ENCODE peak calls at places on chromosomes 16 and 17, in six cellular contexts. One of them, this sample, is unnamed.

GRCh38 chr16:73289232-73289631 is 241.3 kb upstream of the ZFHX3 start:
- DNase-seq in psoas muscle: no peak
- DNase-seq in ascending aorta: no peak
- DNase-seq in brain microvascular endothelial cell: no peak
- DNase-seq in cardiac fibroblast: no peak
- DNase-seq in BJ: no peak
- DNase-seq in this sample: no peak

GRCh38 chr17:46769531-46770438 is 48.7 kb downstream of the WNT3 start:
- DNase-seq in brain microvascular endothelial cell: no peak
- DNase-seq in ascending aorta: no peak
- DNase-seq in psoas muscle: no peak
- DNase-seq in BJ: no peak
- DNase-seq in cardiac fibroblast: no peak
- DNase-seq in this sample: no peak

GRCh38 chr16:58842156-58842555 is 108.0 kb upstream of the GOT2 start:
- DNase-seq in ascending aorta: no peak
- DNase-seq in psoas muscle: no peak
- DNase-seq in brain microvascular endothelial cell: no peak
- DNase-seq in cardiac fibroblast: no peak
- DNase-seq in BJ: no peak
- DNase-seq in this sample: no peak

GRCh38 chr17:34639706-34640425 is 60.5 kb downstream of the TMEM132E start:
- DNase-seq in BJ: no peak
- DNase-seq in cardiac fibroblast: no peak
- DNase-seq in brain microvascular endothelial cell: no peak
- DNase-seq in psoas muscle: no peak
- DNase-seq in ascending aorta: no peak
- DNase-seq in this sample: no peak

GRCh38 chr17:16255481-16255901 is 38.5 kb downstream of the PIGL start:
- DNase-seq in cardiac fibroblast: peak
- DNase-seq in ascending aorta: peak
- DNase-seq in psoas muscle: peak
- DNase-seq in BJ: no peak
- DNase-seq in brain microvascular endothelial cell: no peak
- DNase-seq in this sample: peak

GRCh38 chr17:45234641-45235040 is 13.0 kb downstream of the FMNL1 start:
- DNase-seq in brain microvascular endothelial cell: no peak
- DNase-seq in psoas muscle: no peak
- DNase-seq in cardiac fibroblast: no peak
- DNase-seq in ascending aorta: no peak
- DNase-seq in BJ: no peak
- DNase-seq in this sample: no peak

GRCh38 chr17:4110152-4110551 is 32.7 kb downstream of the ZZEF1 start:
- DNase-seq in BJ: peak
- DNase-seq in psoas muscle: no peak
- DNase-seq in ascending aorta: peak
- DNase-seq in cardiac fibroblast: peak
- DNase-seq in brain microvascular endothelial cell: no peak
- DNase-seq in this sample: peak

GRCh38 chr16:14104066-14104465 is 32.9 kb downstream of the MRTFB start:
- DNase-seq in psoas muscle: no peak
- DNase-seq in cardiac fibroblast: no peak
- DNase-seq in brain microvascular endothelial cell: no peak
- DNase-seq in ascending aorta: no peak
- DNase-seq in BJ: no peak
- DNase-seq in this sample: no peak

GRCh38 chr17:28497931-28498330 is 8.2 kb upstream of the FOXN1 start:
- DNase-seq in BJ: no peak
- DNase-seq in ascending aorta: no peak
- DNase-seq in psoas muscle: no peak
- DNase-seq in brain microvascular endothelial cell: no peak
- DNase-seq in cardiac fibroblast: no peak
- DNase-seq in this sample: no peak

GRCh38 chr16:53707671-53708070 is 3.7 kb downstream of the FTO start:
- DNase-seq in brain microvascular endothelial cell: no peak
- DNase-seq in ascending aorta: no peak
- DNase-seq in cardiac fibroblast: peak
- DNase-seq in BJ: no peak
- DNase-seq in psoas muscle: no peak
- DNase-seq in this sample: no peak

GRCh38 chr16:56258508-56259424 is 67.5 kb downstream of the GNAO1 start:
- DNase-seq in cardiac fibroblast: no peak
- DNase-seq in ascending aorta: no peak
- DNase-seq in brain microvascular endothelial cell: no peak
- DNase-seq in psoas muscle: no peak
- DNase-seq in BJ: no peak
- DNase-seq in this sample: no peak

GRCh38 chr17:35432176-35433074 is at the start of gene SLFN12:
- DNase-seq in cardiac fibroblast: peak
- DNase-seq in psoas muscle: peak
- DNase-seq in BJ: peak
- DNase-seq in brain microvascular endothelial cell: peak
- DNase-seq in ascending aorta: peak
- DNase-seq in this sample: peak

GRCh38 chr16:87392823-87393679 is 915 bp downstream of the MAP1LC3B start:
- DNase-seq in cardiac fibroblast: peak
- DNase-seq in ascending aorta: peak
- DNase-seq in brain microvascular endothelial cell: no peak
- DNase-seq in BJ: no peak
- DNase-seq in psoas muscle: peak
- DNase-seq in this sample: peak

DNA sequence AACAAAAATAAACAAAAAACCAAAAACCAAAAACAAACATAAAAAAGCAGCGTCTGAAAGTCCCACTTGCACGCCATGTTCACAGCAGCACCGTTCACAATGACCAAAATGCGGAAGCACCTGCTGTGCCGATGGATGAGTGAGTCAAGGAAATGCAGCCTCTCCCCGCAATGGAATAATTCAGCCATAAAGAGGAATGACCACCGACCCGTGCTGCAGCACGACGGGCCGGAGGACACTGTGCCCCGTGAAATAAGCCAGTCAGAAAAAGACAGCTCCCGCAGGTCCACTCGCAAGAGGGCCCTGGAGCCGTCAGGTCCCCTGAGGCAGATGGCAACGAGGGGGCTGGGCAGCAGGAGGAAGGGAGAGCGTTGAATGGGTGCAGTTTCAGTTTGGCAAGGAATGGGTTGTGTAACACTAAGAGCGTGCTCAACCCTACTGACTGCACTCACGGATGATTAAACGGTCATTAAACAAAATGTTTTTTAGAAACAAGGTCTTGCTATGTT is 5.1 kb downstream of the CLCN7 start:
- DNase-seq in brain microvascular endothelial cell: no peak
- DNase-seq in psoas muscle: no peak
- DNase-seq in BJ: no peak
- DNase-seq in ascending aorta: no peak
- DNase-seq in cardiac fibroblast: no peak
- DNase-seq in this sample: no peak
- H3K4me3 ChIP-seq in brain microvascular endothelial cell: no peak
- H3K4me3 ChIP-seq in psoas muscle: no peak
- H3K4me3 ChIP-seq in BJ: no peak
- H3K4me3 ChIP-seq in ascending aorta: no peak
- H3K4me3 ChIP-seq in cardiac fibroblast: no peak
- H3K4me3 ChIP-seq in this sample: no peak

GRCh38 chr17:79991140-79991923 is 44.3 kb downstream of the TBC1D16 start:
- DNase-seq in psoas muscle: peak
- DNase-seq in brain microvascular endothelial cell: peak
- DNase-seq in BJ: no peak
- DNase-seq in ascending aorta: peak
- DNase-seq in cardiac fibroblast: peak
- DNase-seq in this sample: peak
- TF ChIP-seq CTCF in psoas muscle: peak
- TF ChIP-seq CTCF in brain microvascular endothelial cell: peak
- TF ChIP-seq CTCF in BJ: peak
- TF ChIP-seq CTCF in ascending aorta: peak
- TF ChIP-seq CTCF in cardiac fibroblast: peak
- TF ChIP-seq CTCF in this sample: peak

DNA sequence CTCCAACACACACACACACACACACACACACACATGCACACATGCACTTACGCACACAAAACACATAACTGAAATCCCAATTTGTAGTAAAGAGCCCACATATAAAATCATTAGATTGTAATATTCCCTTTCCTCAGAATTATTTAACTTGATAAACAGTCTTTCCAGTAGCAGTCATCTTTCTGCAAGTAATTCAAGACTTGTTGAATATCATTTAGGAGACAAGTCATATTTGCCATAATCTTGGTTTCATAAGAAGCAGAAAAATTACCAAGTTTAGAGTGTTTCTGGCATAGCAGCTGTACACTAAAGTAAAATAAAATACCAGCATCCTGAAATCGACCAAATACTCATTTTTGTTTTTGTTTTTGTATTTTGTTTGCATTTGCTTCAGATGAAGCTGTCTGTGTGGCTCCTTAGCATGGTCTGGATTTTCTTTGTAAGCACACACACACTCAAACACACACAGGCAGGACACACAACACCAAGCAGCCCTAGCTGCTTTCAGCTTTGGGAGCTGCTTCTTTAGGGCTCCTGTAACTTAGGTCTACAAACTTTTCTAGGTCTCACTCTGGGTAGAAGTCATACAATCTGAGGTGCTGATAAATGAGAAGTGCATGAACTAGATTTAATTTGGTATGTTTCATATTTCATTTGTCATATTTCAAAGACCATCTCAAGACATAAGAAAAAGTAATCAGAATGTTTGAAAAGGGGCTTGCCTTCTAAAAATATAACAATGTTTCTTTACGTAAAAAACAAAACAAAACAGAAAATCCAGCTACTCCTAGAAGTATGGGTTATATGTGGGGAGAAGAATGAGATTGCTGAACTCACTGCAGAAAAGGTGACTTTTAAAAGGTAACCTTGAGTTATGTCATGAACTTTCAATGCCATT is 3.0 kb downstream of the SALL1 start:
- DNase-seq in psoas muscle: no peak
- DNase-seq in brain microvascular endothelial cell: no peak
- DNase-seq in BJ: no peak
- DNase-seq in ascending aorta: no peak
- DNase-seq in cardiac fibroblast: no peak
- DNase-seq in this sample: peak
- H3K4me3 ChIP-seq in psoas muscle: no peak
- H3K4me3 ChIP-seq in brain microvascular endothelial cell: no peak
- H3K4me3 ChIP-seq in BJ: peak
- H3K4me3 ChIP-seq in ascending aorta: no peak
- H3K4me3 ChIP-seq in cardiac fibroblast: no peak
- H3K4me3 ChIP-seq in this sample: peak

GRCh38 chr16:81796035-81796434 is 16.9 kb downstream of the PLCG2 start:
- DNase-seq in brain microvascular endothelial cell: no peak
- DNase-seq in cardiac fibroblast: no peak
- DNase-seq in ascending aorta: no peak
- DNase-seq in BJ: no peak
- DNase-seq in psoas muscle: no peak
- DNase-seq in this sample: no peak

GRCh38 chr16:81799138-81799504 is 20.0 kb downstream of the PLCG2 start:
- DNase-seq in psoas muscle: no peak
- DNase-seq in brain microvascular endothelial cell: no peak
- DNase-seq in cardiac fibroblast: no peak
- DNase-seq in BJ: no peak
- DNase-seq in ascending aorta: no peak
- DNase-seq in this sample: no peak

GRCh38 chr16:81797443-81797842 is 18.4 kb downstream of the PLCG2 start:
- DNase-seq in ascending aorta: no peak
- DNase-seq in brain microvascular endothelial cell: no peak
- DNase-seq in BJ: no peak
- DNase-seq in cardiac fibroblast: no peak
- DNase-seq in psoas muscle: no peak
- DNase-seq in this sample: no peak

GRCh38 chr16:81796585-81797346 is 17.7 kb downstream of the PLCG2 start:
- DNase-seq in BJ: no peak
- DNase-seq in ascending aorta: no peak
- DNase-seq in psoas muscle: no peak
- DNase-seq in cardiac fibroblast: no peak
- DNase-seq in brain microvascular endothelial cell: no peak
- DNase-seq in this sample: no peak

GRCh38 chr16:81798311-81799137 is 19.4 kb downstream of the PLCG2 start:
- DNase-seq in BJ: no peak
- DNase-seq in ascending aorta: no peak
- DNase-seq in brain microvascular endothelial cell: no peak
- DNase-seq in cardiac fibroblast: no peak
- DNase-seq in psoas muscle: no peak
- DNase-seq in this sample: no peak
- TF ChIP-seq CTCF in BJ: no peak
- TF ChIP-seq CTCF in ascending aorta: no peak
- TF ChIP-seq CTCF in brain microvascular endothelial cell: no peak
- TF ChIP-seq CTCF in cardiac fibroblast: no peak
- TF ChIP-seq CTCF in psoas muscle: no peak
- TF ChIP-seq CTCF in this sample: no peak

GRCh38 chr16:81036751-81037350 is 1.2 kb downstream of the ATMIN start:
- DNase-seq in BJ: no peak
- DNase-seq in psoas muscle: no peak
- DNase-seq in cardiac fibroblast: peak
- DNase-seq in ascending aorta: no peak
- DNase-seq in brain microvascular endothelial cell: no peak
- DNase-seq in this sample: no peak
- H3K4me3 ChIP-seq in BJ: peak
- H3K4me3 ChIP-seq in psoas muscle: peak
- H3K4me3 ChIP-seq in cardiac fibroblast: peak
- H3K4me3 ChIP-seq in ascending aorta: peak
- H3K4me3 ChIP-seq in brain microvascular endothelial cell: peak
- H3K4me3 ChIP-seq in this sample: peak